ENCODE peak calls at places on chromosomes 7 and 10, in eight cellular contexts. M is cardiac muscle cell; D is endodermal cell; U is IMR-90; W is heart right ventricle; P is tibial artery; H is brain microvascular endothelial cell; F is CD8-positive, alpha-beta T cell. R is an unnamed sample.

GRCh38 chr10:132242103-132242840 is 55.5 kb downstream of the DPYSL4 start:
- DNase-seq in U (no peak), P (no peak), H (no peak), W (no peak), D (no peak), F (no peak), M (no peak), R (no peak)

GRCh38 chr10:123614888-123615287 is 51.3 kb upstream of the GPR26 start:
- DNase-seq in W (peak), M (peak), P (peak), D (peak), F (peak), H (peak), U (peak), R (peak)

GRCh38 chr7:85021090-85021704 is 165.7 kb downstream of the SEMA3D start:
- DNase-seq in D (no peak), P (no peak), M (peak), U (peak), F (no peak), W (no peak), H (no peak), R (peak)

GRCh38 chr10:79127151-79127961 is 58.6 kb downstream of the ZMIZ1 start:
- DNase-seq in H (peak), W (peak), P (peak), D (peak), U (peak), F (no peak), M (peak), R (peak)

GRCh38 chr7:45661302-45661995 is 87.3 kb downstream of the ADCY1 start:
- DNase-seq in W (no peak), U (no peak), P (no peak), H (no peak), F (no peak), M (no peak), D (peak), R (no peak)

GRCh38 chr10:22605168-22605567 is 109.2 kb downstream of the PIP4K2A start:
- DNase-seq in U (peak), D (no peak), P (no peak), W (no peak), M (peak), H (no peak), F (no peak), R (peak)

GRCh38 chr10:114343623-114344306 is 60.5 kb downstream of the AFAP1L2 start:
- DNase-seq in M (no peak), D (no peak), U (no peak), H (no peak), P (no peak), W (no peak), F (no peak), R (no peak)

GRCh38 chr10:113626809-113627370 is 37.0 kb downstream of the NRAP start:
- DNase-seq in H (no peak), W (no peak), U (no peak), F (no peak), P (no peak), D (peak), M (no peak), R (peak)

GRCh38 chr7:105612806-105613205 is 31.5 kb upstream of the EFCAB10 start:
- DNase-seq in W (no peak), H (no peak), F (no peak), U (no peak), D (no peak), P (no peak), M (no peak), R (no peak)

GRCh38 chr7:147012670-147013069 is 896.1 kb downstream of the CNTNAP2 start:
- DNase-seq in H (no peak), F (no peak), D (no peak), M (no peak), W (no peak), P (no peak), U (no peak), R (no peak)

GRCh38 chr7:1298938-1299885 is 66.5 kb downstream of the UNCX start:
- DNase-seq in F (no peak), M (no peak), P (no peak), D (peak), W (no peak), U (no peak), H (no peak), R (no peak)

GRCh38 chr7:28409716-28410627 is 2.3 kb upstream of the CREB5 start:
- DNase-seq in P (peak), M (peak), U (peak), D (peak), W (peak), H (peak), F (no peak), R (peak)

GRCh38 chr7:69232445-69233376 is 365.6 kb upstream of the AUTS2 start:
- DNase-seq in M (no peak), H (no peak), U (no peak), D (peak), P (no peak), F (no peak), W (no peak), R (no peak)

GRCh38 chr10:90197766-90198165 is 496.4 kb downstream of the KIF20B start:
- DNase-seq in W (no peak), F (no peak), P (no peak), D (no peak), U (peak), M (peak), H (peak), R (peak)

GRCh38 chr10:64733980-64734379 is 1212.8 kb downstream of the REEP3 start:
- DNase-seq in F (no peak), U (no peak), P (no peak), W (no peak), M (peak), H (peak), D (peak), R (no peak)

GRCh38 chr7:134470864-134471263 is 12.0 kb upstream of the AKR1B1 start:
- DNase-seq in W (no peak), U (peak), D (no peak), M (peak), F (no peak), H (peak), P (no peak), R (peak)

GRCh38 chr7:116161733-116162132 is 48.6 kb upstream of the TES start:
- DNase-seq in F (no peak), M (no peak), D (peak), P (no peak), U (no peak), H (no peak), W (no peak), R (no peak)

GRCh38 chr10:109696462-109696861 is 226.8 kb downstream of the XPNPEP1 start:
- DNase-seq in P (no peak), F (no peak), W (no peak), H (no peak), M (no peak), U (no peak), D (no peak), R (no peak)

GRCh38 chr7:74586258-74587200 is 71.0 kb upstream of the GTF2I start:
- DNase-seq in M (peak), H (no peak), D (no peak), W (no peak), P (no peak), F (no peak), U (no peak), R (peak)

GRCh38 chr10:129157185-129157584 is 309.9 kb upstream of the MGMT start:
- DNase-seq in H (no peak), P (no peak), D (no peak), M (no peak), U (no peak), W (no peak), F (no peak), R (no peak)

GRCh38 chr7:116554436-116554835 is 29.6 kb downstream of the CAV1 start:
- DNase-seq in M (peak), D (no peak), F (no peak), H (no peak), P (peak), U (no peak), W (no peak), R (no peak)

GRCh38 chr7:155198901-155199845 is 98.5 kb upstream of the INSIG1 start:
- DNase-seq in D (no peak), P (no peak), W (no peak), M (peak), H (peak), U (peak), F (no peak), R (peak)

GRCh38 chr7:152120210-152120609 is 94.7 kb downstream of the GALNT11 start:
- DNase-seq in F (no peak), W (no peak), P (no peak), D (no peak), U (peak), M (no peak), H (peak), R (peak)

GRCh38 chr10:71509444-71509843 is 112.7 kb downstream of the CDH23 start:
- DNase-seq in U (no peak), F (no peak), D (no peak), H (peak), M (no peak), P (no peak), W (no peak), R (no peak)

GRCh38 chr7:131625817-131626372 is 69.5 kb upstream of the PODXL start:
- DNase-seq in W (peak), U (peak), D (peak), H (peak), M (peak), F (no peak), P (no peak), R (peak)

GRCh38 chr7:104845541-104845940 is 168.5 kb upstream of the KMT2E start:
- DNase-seq in U (no peak), D (no peak), W (no peak), M (no peak), H (no peak), P (no peak), F (no peak), R (no peak)

DNA sequence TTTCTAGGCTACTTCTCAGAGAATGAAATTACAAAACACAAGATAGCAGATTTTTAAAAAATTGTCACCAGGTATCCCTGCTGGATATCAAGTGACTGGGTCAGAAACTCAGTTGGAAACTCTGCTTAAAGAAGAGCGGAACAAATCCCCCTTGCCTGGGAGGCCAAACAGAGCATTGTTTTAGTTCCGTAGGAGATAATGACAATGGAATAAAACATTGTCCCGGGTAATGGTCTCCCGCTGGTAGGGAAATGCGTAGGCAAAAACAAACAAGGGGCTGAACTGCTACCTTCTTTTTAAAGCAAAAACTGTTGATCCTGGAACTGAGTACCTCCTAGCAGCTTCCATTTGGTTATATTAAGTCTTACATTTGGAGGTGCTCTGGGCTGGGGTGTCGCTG is 21.3 kb upstream of the VAX1 start:
- DNase-seq in U (no peak), H (no peak), W (no peak), D (peak), F (no peak), P (no peak), M (no peak), R (no peak)
- H3K27ac ChIP-seq in U (no peak), H (no peak), W (no peak), D (no peak), F (no peak), P (no peak), M (no peak), R (no peak)

GRCh38 chr10:6553937-6554336 is 26.1 kb downstream of the PRKCQ start:
- DNase-seq in M (no peak), D (no peak), U (no peak), P (no peak), F (no peak), H (no peak), W (no peak), R (no peak)
- H3K27ac ChIP-seq in M (no peak), D (no peak), U (no peak), P (no peak), F (no peak), H (no peak), W (no peak), R (no peak)

DNA sequence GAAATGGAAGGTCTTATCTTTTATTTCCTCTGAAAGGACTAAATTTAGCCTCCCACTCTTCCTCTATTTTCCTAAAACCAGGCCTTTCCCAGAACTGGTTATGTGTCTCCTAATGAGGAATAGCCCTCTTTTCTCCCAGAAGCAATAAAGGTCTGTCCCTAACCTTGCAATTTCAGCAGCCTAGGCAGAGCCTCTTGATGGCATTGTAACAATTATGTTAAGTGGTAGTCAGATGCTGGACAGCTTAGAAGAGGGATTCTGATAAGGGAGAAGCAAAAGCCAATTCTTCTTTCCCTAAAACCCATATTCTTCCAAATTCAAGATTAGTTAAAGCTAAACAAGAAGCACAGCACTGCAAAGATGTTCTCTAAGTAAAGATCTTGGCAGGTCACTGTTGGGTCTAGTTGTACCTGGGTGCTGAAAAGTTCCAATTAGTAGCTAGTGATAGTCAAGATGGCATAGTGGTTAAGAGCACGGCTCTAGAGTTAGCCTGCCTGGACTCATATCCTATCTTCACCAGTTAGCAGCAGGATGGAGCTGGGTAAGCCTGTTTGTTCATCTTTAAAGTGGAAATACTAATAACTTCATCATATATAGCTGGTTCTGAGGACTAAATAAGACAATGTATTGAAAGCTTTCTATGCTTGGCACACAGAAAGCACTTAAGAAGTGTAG is 14.3 kb upstream of the KCNIP2 start:
- DNase-seq in U (no peak), M (no peak), D (no peak), F (no peak), W (no peak), P (no peak), H (no peak), R (no peak)
- H3K27ac ChIP-seq in U (no peak), M (no peak), D (no peak), F (no peak), W (peak), P (no peak), H (no peak), R (no peak)

DNA sequence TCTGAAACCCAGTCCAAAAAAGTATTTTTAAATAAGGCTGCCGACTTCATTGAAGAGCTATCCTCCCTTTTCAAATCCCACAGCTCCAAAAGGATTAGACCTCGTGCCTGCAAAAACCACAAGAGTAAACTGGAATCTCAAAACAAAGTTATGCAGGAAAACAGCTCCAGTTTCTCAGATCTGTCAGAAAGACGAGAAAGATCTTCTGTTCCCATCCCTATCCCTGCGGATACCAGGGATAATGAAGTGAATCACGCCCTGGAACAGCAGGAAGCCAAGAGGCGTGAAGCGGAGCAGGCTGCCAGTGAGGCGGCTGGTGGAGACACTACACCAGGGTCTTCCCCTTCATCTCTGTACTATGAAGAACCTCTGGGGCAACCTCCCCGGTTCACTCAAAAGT is 12.6 kb downstream of the MYPN start:
- DNase-seq in D (peak), F (no peak), U (no peak), H (no peak), W (no peak), M (no peak), P (peak), R (no peak)
- H3K27ac ChIP-seq in D (no peak), F (no peak), U (no peak), H (no peak), W (peak), M (no peak), P (no peak), R (no peak)

GRCh38 chr10:99620713-99621453 is 644 bp upstream of the SLC25A28 start:
- DNase-seq in W (peak), H (peak), D (peak), M (peak), P (peak), F (peak), U (peak), R (peak)

GRCh38 chr10:99619851-99620712 is at the start of gene SLC25A28:
- DNase-seq in F (peak), M (peak), W (peak), D (peak), H (peak), U (peak), P (peak), R (peak)

GRCh38 chr10:99621454-99622246 is 1.4 kb upstream of the SLC25A28 start:
- DNase-seq in F (no peak), W (no peak), U (no peak), H (no peak), P (no peak), D (no peak), M (no peak), R (peak)

GRCh38 chr10:99623919-99624318 is 3.7 kb upstream of the SLC25A28 start:
- DNase-seq in P (no peak), W (no peak), D (no peak), H (no peak), F (no peak), M (no peak), U (no peak), R (no peak)

DNA sequence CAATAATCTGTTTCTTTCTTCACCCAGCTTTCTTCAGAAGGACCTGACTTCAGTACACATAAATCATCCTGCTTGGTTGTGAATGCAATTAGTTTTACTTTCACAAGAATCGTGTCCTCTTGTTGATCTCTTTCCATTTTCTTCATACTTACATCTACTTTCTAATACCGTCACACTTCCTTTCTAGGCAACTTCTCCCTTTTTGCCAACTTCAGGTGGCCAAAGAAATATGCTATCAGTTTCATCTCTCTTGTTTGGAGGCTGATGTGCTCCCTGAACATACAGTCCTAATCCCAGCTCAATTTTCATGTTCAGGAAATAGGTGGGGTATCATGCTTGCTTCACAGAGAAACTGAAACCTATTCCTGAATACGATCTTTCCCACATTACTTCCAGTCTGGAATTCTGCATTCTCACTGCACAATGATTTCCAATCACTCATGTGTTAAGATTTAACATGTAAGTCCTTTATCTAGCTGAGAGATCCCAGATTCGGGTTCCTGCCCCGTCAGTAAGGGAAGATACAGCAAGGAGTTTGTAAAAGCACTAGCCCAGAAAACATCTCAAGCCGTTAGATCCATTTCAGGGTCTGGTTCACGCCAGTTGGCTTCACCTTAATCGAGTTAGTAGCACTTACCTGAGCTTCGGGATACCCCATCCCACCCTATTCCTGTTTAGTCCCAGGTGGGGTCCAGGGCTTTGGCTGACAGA is 994 bp downstream of the SLC25A28 start:
- DNase-seq in M (peak), P (no peak), U (peak), H (no peak), D (no peak), F (no peak), W (no peak), R (peak)
- H3K27ac ChIP-seq in M (peak), P (peak), U (peak), H (peak), D (no peak), F (peak), W (peak), R (peak)

GRCh38 chr7:128310499-128310898 is 33.2 kb downstream of the RBM28 start:
- DNase-seq in W (no peak), U (no peak), P (no peak), H (no peak), M (no peak), D (no peak), F (no peak), R (no peak)

GRCh38 chr7:128309921-128310320 is 33.8 kb downstream of the RBM28 start:
- DNase-seq in P (no peak), U (no peak), D (no peak), W (no peak), F (no peak), M (no peak), H (no peak), R (no peak)

GRCh38 chr7:128307066-128307465 is 36.6 kb downstream of the RBM28 start:
- DNase-seq in P (no peak), M (no peak), F (no peak), H (no peak), D (no peak), U (no peak), W (no peak), R (no peak)

GRCh38 chr7:128309124-128309523 is 34.6 kb downstream of the RBM28 start:
- DNase-seq in M (no peak), D (no peak), U (no peak), H (no peak), P (no peak), F (no peak), W (no peak), R (no peak)

DNA sequence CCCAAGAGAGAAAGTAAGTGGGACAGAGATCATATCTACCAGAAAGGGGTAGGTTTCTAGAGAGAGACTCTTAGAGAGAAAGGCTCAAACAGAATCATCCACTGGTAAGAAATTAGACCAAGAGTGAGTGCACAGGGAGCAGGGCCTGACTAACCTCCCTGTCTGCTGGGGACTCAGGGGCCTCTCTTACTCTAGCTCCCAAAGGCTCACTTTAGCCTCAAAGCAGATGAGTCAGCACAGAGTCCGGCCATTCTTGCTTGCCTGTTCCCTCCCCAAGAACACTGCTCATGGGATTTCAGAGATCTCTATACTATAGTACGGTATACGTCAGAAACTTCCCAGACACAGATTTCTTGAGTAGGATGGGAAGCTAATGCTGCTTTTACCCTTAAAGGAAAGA is 32.7 kb downstream of the RBM28 start:
- DNase-seq in W (no peak), D (no peak), F (no peak), P (no peak), U (peak), H (no peak), M (no peak), R (no peak)
- H3K27ac ChIP-seq in W (no peak), D (no peak), F (no peak), P (no peak), U (no peak), H (no peak), M (no peak), R (no peak)

R was measured in GM23248.